ENCODE peak calls at places on chromosome 14, in seven cellular contexts. U is activated naive CD4-positive, alpha-beta T cell treated with anti-CD3 and anti-CD28 coated beads, Interleukin-2, amount 50 U/mL, for 16 hours; A is NCI-H1417; L is non-pigmented ciliary epithelial cell; S is NCI-H146; P is activated T-helper 1 cell treated with Interleukin-2 at 50 U/mL for 16 hours; J is NCI-H526. K is an unnamed sample.
A peak's percentile ranks its signal among the peaks of the same experiment; 100 is the strongest.

GRCh38 chr14:89624500-89625156 is 207.6 kb upstream of the FOXN3 start:
- DNase-seq in U (no peak), A (no peak), L (no peak), S (no peak), P (no peak), J (no peak), K (no peak)

GRCh38 chr14:74921053-74921620 is 1.9 kb downstream of the RPS6KL1 start:
- DNase-seq in U (no peak), A (no peak), L (no peak), S (no peak), P (no peak), J (no peak), K (no peak)

GRCh38 chr14:55118761-55119160 is 10.3 kb upstream of the LGALS3 start:
- DNase-seq in U (no peak), A (no peak), L (no peak), S (no peak), P (no peak), J (no peak), K (no peak)

GRCh38 chr14:61621444-61621843 is 73.9 kb upstream of the HIF1A start:
- DNase-seq in U (no peak), A (no peak), L (no peak), S (no peak), P (no peak), J (no peak), K (no peak)

GRCh38 chr14:66634876-66635275 is 126.9 kb downstream of the GPHN start:
- DNase-seq in U (no peak), A (no peak), L (no peak), S (no peak), P (no peak), J (no peak), K (no peak)

GRCh38 chr14:101072945-101073597 is 169.5 kb upstream of the RTL1 start:
- DNase-seq in U (no peak), A (peak; percentile 75), L (peak; percentile 93), S (peak; percentile 39), P (no peak), J (peak; percentile 60), K (peak; percentile 88)

GRCh38 chr14:69010632-69011031 is 31.5 kb upstream of the ACTN1 start:
- DNase-seq in U (no peak), A (no peak), L (no peak), S (no peak), P (no peak), J (no peak), K (no peak)

GRCh38 chr14:95258156-95258555 is 61.6 kb downstream of the CLMN start:
- DNase-seq in U (no peak), A (no peak), L (no peak), S (no peak), P (no peak), J (no peak), K (no peak)

GRCh38 chr14:88798161-88798560 is 5.4 kb upstream of the EML5 start:
- DNase-seq in U (no peak), A (peak; percentile 45), L (no peak), S (peak; percentile 71), P (no peak), J (peak; percentile 20), K (no peak)

GRCh38 chr14:69055125-69055524 is 76.0 kb upstream of the ACTN1 start:
- DNase-seq in U (no peak), A (no peak), L (peak; percentile 98), S (no peak), P (no peak), J (no peak), K (peak; percentile 74)

GRCh38 chr14:49364752-49365117 is 221.4 kb downstream of the RPS29 start:
- DNase-seq in U (no peak), A (no peak), L (no peak), S (no peak), P (no peak), J (no peak), K (no peak)

GRCh38 chr14:102223682-102224081 is 81.3 kb downstream of the MOK start:
- DNase-seq in U (no peak), A (no peak), L (no peak), S (no peak), P (no peak), J (no peak), K (no peak)

GRCh38 chr14:29928342-29928640 is 644 bp upstream of the PRKD1 start:
- DNase-seq in U (no peak), A (no peak), L (no peak), S (no peak), P (no peak), J (peak; percentile 24), K (no peak)

GRCh38 chr14:58428011-58428807 is 690 bp downstream of the KIAA0586 start:
- DNase-seq in U (no peak), A (peak; percentile 64), L (peak; percentile 27), S (peak; percentile 22), P (no peak), J (peak; percentile 56), K (no peak)

GRCh38 chr14:23562822-23563472 is 4.6 kb downstream of the AP1G2 start:
- DNase-seq in U (peak; percentile 66), A (peak; percentile 45), L (no peak), S (peak; percentile 56), P (peak; percentile 25), J (peak; percentile 69), K (peak; percentile 18)

GRCh38 chr14:102544745-102545460 is 35.3 kb upstream of the ANKRD9 start:
- DNase-seq in U (no peak), A (no peak), L (no peak), S (no peak), P (no peak), J (no peak), K (no peak)

GRCh38 chr14:71248204-71248603 is 340.9 kb downstream of the PCNX1 start:
- DNase-seq in U (no peak), A (no peak), L (no peak), S (no peak), P (no peak), J (no peak), K (no peak)

GRCh38 chr14:61280526-61281185 is 482 bp downstream of the TMEM30B start:
- DNase-seq in U (peak; percentile 83), A (peak; percentile 93), L (no peak), S (peak; percentile 61), P (peak; percentile 70), J (peak; percentile 84), K (no peak)

GRCh38 chr14:103013028-103013427 is 44.3 kb downstream of the CDC42BPB start:
- DNase-seq in U (no peak), A (no peak), L (no peak), S (no peak), P (no peak), J (no peak), K (no peak)

GRCh38 chr14:52862652-52863338 is 71.4 kb upstream of the GNPNAT1 start:
- DNase-seq in U (no peak), A (no peak), L (peak; percentile 63), S (no peak), P (no peak), J (no peak), K (peak; percentile 71)

GRCh38 chr14:102320671-102321455 is 1.3 kb downstream of the ZNF839 start:
- DNase-seq in U (no peak), A (no peak), L (no peak), S (no peak), P (no peak), J (no peak), K (no peak)

GRCh38 chr14:70392676-70393075 is 24.2 kb downstream of the SYNJ2BP start:
- DNase-seq in U (no peak), A (no peak), L (no peak), S (no peak), P (no peak), J (no peak), K (no peak)

GRCh38 chr14:42736408-42736807 is 1129.7 kb downstream of the LRFN5 start:
- DNase-seq in U (no peak), A (no peak), L (no peak), S (no peak), P (no peak), J (no peak), K (no peak)

GRCh38 chr14:105632010-105632409 is 105.6 kb downstream of the TMEM121 start:
- DNase-seq in U (no peak), A (no peak), L (no peak), S (no peak), P (no peak), J (no peak), K (no peak)

GRCh38 chr14:61694039-61694438 is 1.3 kb upstream of the HIF1A start:
- DNase-seq in U (no peak), A (no peak), L (no peak), S (no peak), P (no peak), J (no peak), K (no peak)

GRCh38 chr14:105138551-105139111 is 29.9 kb downstream of the JAG2 start:
- DNase-seq in U (no peak), A (no peak), L (no peak), S (no peak), P (no peak), J (no peak), K (no peak)

GRCh38 chr14:73771848-73772705 is 57.9 kb upstream of the PNMA1 start:
- DNase-seq in U (peak; percentile 71), A (peak; percentile 86), L (no peak), S (peak; percentile 84), P (peak; percentile 42), J (peak; percentile 88), K (no peak)

K was measured in AG04450.